ENCODE peak calls at places on chromosomes 6 and 20, in seven cellular contexts. N is PC-9, R is BJ, L is H7, O is left lung, D is neural progenitor cell, S is bronchial epithelial cell. E is an unnamed sample.

GRCh38 chr20:44075191-44075949 is 111.6 kb downstream of the JPH2 start:
- DNase-seq in N (no peak), R (no peak), L (no peak), O (peak; percentile 59), D (no peak), S (no peak), E (no peak)

GRCh38 chr6:2961971-2962370 is 9.4 kb downstream of the SERPINB6 start:
- DNase-seq in N (no peak), R (no peak), L (peak; percentile 61), O (peak; percentile 83), D (no peak), S (no peak), E (no peak)

GRCh38 chr6:139152088-139152891 is 17.4 kb downstream of the HECA start:
- DNase-seq in N (no peak), R (no peak), L (no peak), O (no peak), D (no peak), S (no peak), E (no peak)

GRCh38 chr6:54093306-54093705 is 17.9 kb upstream of the MLIP start:
- DNase-seq in N (no peak), R (no peak), L (no peak), O (no peak), D (no peak), S (no peak), E (no peak)

GRCh38 chr6:81739230-81740195 is 13.0 kb downstream of the TENT5A start:
- DNase-seq in N (no peak), R (no peak), L (no peak), O (no peak), D (no peak), S (no peak), E (no peak)

GRCh38 chr6:133854167-133854632 is 34.7 kb upstream of the TCF21 start:
- DNase-seq in N (no peak), R (no peak), L (peak; percentile 55), O (no peak), D (peak; percentile 49), S (no peak), E (no peak)

GRCh38 chr20:61968036-61968810 is 97.5 kb downstream of the TAF4 start:
- DNase-seq in N (peak; percentile 31), R (no peak), L (no peak), O (peak; percentile 48), D (no peak), S (no peak), E (no peak)

GRCh38 chr6:138971601-138972000 is 16.5 kb downstream of the REPS1 start:
- DNase-seq in N (no peak), R (no peak), L (no peak), O (no peak), D (peak; percentile 61), S (no peak), E (no peak)

GRCh38 chr20:46215913-46216707 is 92.2 kb downstream of the CDH22 start:
- DNase-seq in N (peak; percentile 85), R (no peak), L (peak; percentile 92), O (no peak), D (peak; percentile 87), S (no peak), E (no peak)

GRCh38 chr20:20956586-20956985 is 149.6 kb downstream of the LINC00237 start:
- DNase-seq in N (no peak), R (no peak), L (no peak), O (no peak), D (peak; percentile 40), S (no peak), E (no peak)

GRCh38 chr6:159943965-159944598 is 24.8 kb upstream of the IGF2R start:
- DNase-seq in N (no peak), R (no peak), L (no peak), O (no peak), D (no peak), S (no peak), E (no peak)

GRCh38 chr20:48298851-48299484 is 513.7 kb upstream of the SULF2 start:
- DNase-seq in N (peak; percentile 87), R (peak; percentile 54), L (no peak), O (no peak), D (peak; percentile 25), S (peak; percentile 88), E (peak; percentile 61)

GRCh38 chr6:2918936-2919335 is 15.8 kb upstream of the SERPINB9 start:
- DNase-seq in N (no peak), R (no peak), L (no peak), O (no peak), D (no peak), S (no peak), E (no peak)

GRCh38 chr6:128631031-128631430 is 110.6 kb upstream of the PTPRK start:
- DNase-seq in N (no peak), R (no peak), L (no peak), O (no peak), D (no peak), S (no peak), E (no peak)

GRCh38 chr6:795046-795445 is 102.1 kb upstream of the EXOC2 start:
- DNase-seq in N (no peak), R (no peak), L (no peak), O (no peak), D (no peak), S (no peak), E (no peak)

GRCh38 chr6:7238900-7239589 is 74.0 kb downstream of the SSR1 start:
- DNase-seq in N (peak; percentile 53), R (no peak), L (peak; percentile 83), O (peak; percentile 92), D (peak; percentile 88), S (peak; percentile 60), E (no peak)

GRCh38 chr20:10954137-10954840 is 280.5 kb upstream of the JAG1 start:
- DNase-seq in N (peak; percentile 48), R (no peak), L (no peak), O (no peak), D (no peak), S (peak; percentile 99), E (no peak)

GRCh38 chr20:6660441-6660840 is 107.0 kb upstream of the BMP2 start:
- DNase-seq in N (no peak), R (no peak), L (no peak), O (peak; percentile 84), D (no peak), S (peak; percentile 90), E (no peak)

GRCh38 chr20:6657904-6658303 is 109.6 kb upstream of the BMP2 start:
- DNase-seq in N (no peak), R (no peak), L (no peak), O (no peak), D (no peak), S (no peak), E (no peak)

GRCh38 chr20:6651561-6651960 is 115.9 kb upstream of the BMP2 start:
- DNase-seq in N (no peak), R (no peak), L (no peak), O (no peak), D (no peak), S (no peak), E (no peak)

GRCh38 chr20:6654490-6655247 is 112.8 kb upstream of the BMP2 start:
- DNase-seq in N (no peak), R (no peak), L (no peak), O (no peak), D (no peak), S (peak; percentile 98), E (no peak)

DNA sequence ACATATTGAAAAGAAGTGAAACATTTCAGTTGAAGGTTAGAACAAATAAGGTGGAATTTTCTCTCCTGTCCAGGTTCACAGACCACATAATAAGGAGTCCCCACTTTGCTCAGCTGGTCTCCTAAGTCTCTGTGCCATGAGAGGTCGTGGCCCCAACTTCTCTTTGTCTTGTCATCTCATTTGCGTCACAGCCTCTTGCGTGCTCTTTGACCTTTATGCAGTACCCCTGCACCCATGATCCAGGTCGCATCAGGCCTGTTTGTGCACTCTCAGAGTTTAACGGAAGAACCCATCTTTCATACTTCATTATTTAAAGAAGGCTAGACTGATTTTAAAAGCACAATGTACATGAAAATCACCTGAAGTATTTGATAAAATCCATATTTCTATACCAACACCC is 110.4 kb upstream of the BMP2 start:
- DNase-seq in N (no peak), R (no peak), L (no peak), O (no peak), D (no peak), S (no peak), E (no peak)
- H3K4me3 ChIP-seq in N (no peak overlapping the region), R (no peak overlapping the region), L (no peak overlapping the region), O (no peak overlapping the region), D (no peak overlapping the region), S (no peak overlapping the region), E (no peak overlapping the region)

GRCh38 chr6:15505463-15505918 is 157.3 kb downstream of the DTNBP1 start:
- DNase-seq in N (no peak), R (no peak), L (no peak), O (no peak), D (no peak), S (no peak), E (no peak)
- H3K4me3 ChIP-seq in N (no peak overlapping the region), R (no peak overlapping the region), L (no peak overlapping the region), O (no peak overlapping the region), D (no peak overlapping the region), S (no peak overlapping the region), E (peak overlapping the region; percentile 48)

GRCh38 chr6:41638002-41638800 is at the start of gene MDFI:
- DNase-seq in N (no peak), R (no peak), L (peak; percentile 94), O (no peak), D (peak; percentile 81), S (no peak), E (no peak)

GRCh38 chr6:41641352-41641925 is 3.2 kb downstream of the MDFI start:
- DNase-seq in N (no peak), R (no peak), L (no peak), O (no peak), D (no peak), S (no peak), E (no peak)

GRCh38 chr6:41638801-41639555 is 710 bp downstream of the MDFI start:
- DNase-seq in N (no peak), R (no peak), L (peak; percentile 89), O (no peak), D (peak; percentile 73), S (no peak), E (no peak)

GRCh38 chr6:41640436-41640835 is 2.2 kb downstream of the MDFI start:
- DNase-seq in N (no peak), R (no peak), L (peak; percentile 56), O (no peak), D (no peak), S (no peak), E (no peak)

DNA sequence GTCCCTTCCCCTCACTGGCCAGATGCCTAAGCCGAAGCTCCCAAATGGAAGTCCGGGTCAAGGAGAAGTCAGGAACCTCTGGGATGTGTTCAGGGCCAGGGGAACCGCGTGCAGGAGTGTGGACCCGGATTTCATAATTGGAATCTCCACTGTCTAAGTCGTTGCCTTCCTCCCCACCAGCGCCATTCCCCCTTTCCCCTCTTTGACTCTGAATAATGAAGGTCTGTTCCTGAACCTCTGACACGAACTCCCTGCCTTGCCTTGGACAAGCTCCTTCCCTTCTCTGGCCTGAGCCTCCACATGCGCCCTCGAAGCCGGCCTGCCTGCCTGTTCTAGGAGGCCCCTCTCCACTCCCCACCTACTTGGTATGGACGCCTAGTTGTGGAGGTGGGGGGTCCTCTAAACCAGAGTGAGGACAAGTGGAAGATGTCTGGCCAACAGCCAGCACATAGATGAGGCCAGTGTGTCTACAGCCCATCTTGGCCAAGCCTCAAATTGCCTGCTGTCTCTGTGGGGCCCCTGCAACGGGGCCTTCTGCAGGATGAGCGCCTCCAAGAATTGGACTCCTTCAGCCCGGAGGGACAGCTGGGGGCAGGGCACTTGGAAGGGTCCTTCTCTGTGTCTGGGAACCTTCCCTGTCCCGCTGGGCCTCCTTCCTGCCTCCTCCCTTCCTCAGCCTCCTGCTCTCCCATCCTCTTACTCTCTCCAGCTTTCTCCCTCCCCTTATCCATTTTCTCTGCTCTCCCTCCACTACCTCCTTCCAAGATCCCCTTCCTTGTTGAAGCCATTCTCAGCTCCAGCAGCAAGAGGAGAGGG is 1.5 kb downstream of the MDFI start:
- DNase-seq in N (no peak), R (no peak), L (peak; percentile 72), O (no peak), D (no peak), S (no peak), E (no peak)
- H3K4me3 ChIP-seq in N (no peak overlapping the region), R (no peak overlapping the region), L (peak overlapping the region; percentile 98), O (peak overlapping the region; percentile 44), D (peak overlapping the region; percentile 76), S (no peak overlapping the region), E (peak overlapping the region; percentile 60)

GRCh38 chr20:60921021-60921622 is 330.9 kb upstream of the CDH4 start:
- DNase-seq in N (no peak), R (no peak), L (peak; percentile 38), O (no peak), D (peak; percentile 80), S (no peak), E (no peak)
- H3K4me3 ChIP-seq in N (no peak overlapping the region), R (no peak overlapping the region), L (no peak overlapping the region), O (no peak overlapping the region), D (no peak overlapping the region), S (no peak overlapping the region), E (no peak overlapping the region)